ENCODE peak calls at places on chromosomes 2 and 18, in ten cellular contexts. One of them, this sample, is unnamed.

GRCh38 chr18:23936371-23936958 is 78.1 kb upstream of the TTC39C start:
- DNase-seq in sigmoid colon: no peak
- DNase-seq in ovary: no peak
- DNase-seq in heart left ventricle: no peak
- DNase-seq in IMR-90: no peak
- DNase-seq in Peyer's patch: no peak
- DNase-seq in breast epithelium: no peak
- DNase-seq in A549: no peak
- DNase-seq in body of pancreas: no peak
- DNase-seq in HepG2: peak; percentile 9
- DNase-seq in this sample: no peak

GRCh38 chr2:140177081-140177480 is 1396.9 kb upstream of the NXPH2 start:
- DNase-seq in sigmoid colon: no peak
- DNase-seq in ovary: no peak
- DNase-seq in heart left ventricle: no peak
- DNase-seq in IMR-90: no peak
- DNase-seq in Peyer's patch: no peak
- DNase-seq in breast epithelium: no peak
- DNase-seq in A549: no peak
- DNase-seq in body of pancreas: no peak
- DNase-seq in HepG2: no peak
- DNase-seq in this sample: no peak

GRCh38 chr2:134320930-134321329 is 67.1 kb downstream of the MGAT5 start:
- DNase-seq in sigmoid colon: no peak
- DNase-seq in ovary: no peak
- DNase-seq in heart left ventricle: no peak
- DNase-seq in IMR-90: no peak
- DNase-seq in Peyer's patch: peak; percentile 84
- DNase-seq in breast epithelium: no peak
- DNase-seq in A549: no peak
- DNase-seq in body of pancreas: no peak
- DNase-seq in HepG2: no peak
- DNase-seq in this sample: no peak

GRCh38 chr2:95270541-95271081 is 3.6 kb upstream of the PROM2 start:
- DNase-seq in sigmoid colon: no peak
- DNase-seq in ovary: peak; percentile 12
- DNase-seq in heart left ventricle: peak; percentile 4
- DNase-seq in IMR-90: no peak
- DNase-seq in Peyer's patch: peak; percentile 37
- DNase-seq in breast epithelium: peak; percentile 43
- DNase-seq in A549: no peak
- DNase-seq in body of pancreas: no peak
- DNase-seq in HepG2: no peak
- DNase-seq in this sample: peak; percentile 3

GRCh38 chr2:84676295-84676694 is 160.0 kb downstream of the DNAH6 start:
- DNase-seq in sigmoid colon: no peak
- DNase-seq in ovary: no peak
- DNase-seq in heart left ventricle: no peak
- DNase-seq in IMR-90: peak; percentile 85
- DNase-seq in Peyer's patch: no peak
- DNase-seq in breast epithelium: no peak
- DNase-seq in A549: no peak
- DNase-seq in body of pancreas: no peak
- DNase-seq in HepG2: no peak
- DNase-seq in this sample: no peak

GRCh38 chr18:13226533-13227144 is 8.1 kb downstream of the LDLRAD4 start:
- DNase-seq in sigmoid colon: no peak
- DNase-seq in ovary: no peak
- DNase-seq in heart left ventricle: no peak
- DNase-seq in IMR-90: no peak
- DNase-seq in Peyer's patch: no peak
- DNase-seq in breast epithelium: no peak
- DNase-seq in A549: no peak
- DNase-seq in body of pancreas: no peak
- DNase-seq in HepG2: no peak
- DNase-seq in this sample: no peak

GRCh38 chr2:72457801-72458516 is 310.3 kb upstream of the CYP26B1 start:
- DNase-seq in sigmoid colon: no peak
- DNase-seq in ovary: no peak
- DNase-seq in heart left ventricle: no peak
- DNase-seq in IMR-90: peak; percentile 54
- DNase-seq in Peyer's patch: no peak
- DNase-seq in breast epithelium: no peak
- DNase-seq in A549: no peak
- DNase-seq in body of pancreas: no peak
- DNase-seq in HepG2: no peak
- DNase-seq in this sample: no peak

GRCh38 chr2:41994177-41994576 is 53.6 kb upstream of the PKDCC start:
- DNase-seq in sigmoid colon: no peak
- DNase-seq in ovary: no peak
- DNase-seq in heart left ventricle: no peak
- DNase-seq in IMR-90: peak; percentile 10
- DNase-seq in Peyer's patch: no peak
- DNase-seq in breast epithelium: no peak
- DNase-seq in A549: no peak
- DNase-seq in body of pancreas: no peak
- DNase-seq in HepG2: no peak
- DNase-seq in this sample: no peak

GRCh38 chr2:30675758-30676157 is 131.5 kb downstream of the CAPN13 start:
- DNase-seq in sigmoid colon: peak; percentile 22
- DNase-seq in ovary: no peak
- DNase-seq in heart left ventricle: no peak
- DNase-seq in IMR-90: no peak
- DNase-seq in Peyer's patch: no peak
- DNase-seq in breast epithelium: no peak
- DNase-seq in A549: no peak
- DNase-seq in body of pancreas: no peak
- DNase-seq in HepG2: no peak
- DNase-seq in this sample: no peak

DNA sequence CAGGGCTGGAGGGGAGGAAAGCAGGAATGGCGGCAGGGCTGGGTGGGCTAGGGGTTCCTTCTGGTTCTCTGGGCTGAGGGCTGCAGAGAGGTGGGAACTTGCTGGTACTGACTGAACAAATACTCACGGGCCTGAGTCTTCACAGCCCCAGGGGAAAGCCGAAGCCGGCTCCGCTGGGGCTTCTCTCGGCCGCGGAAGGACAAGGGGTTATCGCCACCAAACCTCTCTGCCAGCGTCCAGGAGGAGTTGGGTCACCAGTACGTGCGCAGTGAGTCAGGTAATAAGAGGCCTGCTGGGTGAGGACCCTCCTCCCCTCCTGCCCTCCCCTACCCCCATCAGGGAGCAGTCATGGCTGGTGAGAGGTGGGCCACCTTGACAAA is 13.5 kb upstream of the GMPPA start:
- DNase-seq in sigmoid colon: no peak
- DNase-seq in ovary: no peak
- DNase-seq in heart left ventricle: no peak
- DNase-seq in IMR-90: no peak
- DNase-seq in Peyer's patch: no peak
- DNase-seq in breast epithelium: no peak
- DNase-seq in A549: no peak
- DNase-seq in body of pancreas: no peak
- DNase-seq in HepG2: no peak
- DNase-seq in this sample: no peak
- H3K4me3 ChIP-seq in sigmoid colon: no peak overlapping the region
- H3K4me3 ChIP-seq in ovary: no peak overlapping the region
- H3K4me3 ChIP-seq in heart left ventricle: no peak overlapping the region
- H3K4me3 ChIP-seq in IMR-90: no peak overlapping the region
- H3K4me3 ChIP-seq in Peyer's patch: no peak overlapping the region
- H3K4me3 ChIP-seq in breast epithelium: no peak overlapping the region
- H3K4me3 ChIP-seq in A549: no peak overlapping the region
- H3K4me3 ChIP-seq in body of pancreas: no peak overlapping the region
- H3K4me3 ChIP-seq in HepG2: no peak overlapping the region
- H3K4me3 ChIP-seq in this sample: no peak overlapping the region

DNA sequence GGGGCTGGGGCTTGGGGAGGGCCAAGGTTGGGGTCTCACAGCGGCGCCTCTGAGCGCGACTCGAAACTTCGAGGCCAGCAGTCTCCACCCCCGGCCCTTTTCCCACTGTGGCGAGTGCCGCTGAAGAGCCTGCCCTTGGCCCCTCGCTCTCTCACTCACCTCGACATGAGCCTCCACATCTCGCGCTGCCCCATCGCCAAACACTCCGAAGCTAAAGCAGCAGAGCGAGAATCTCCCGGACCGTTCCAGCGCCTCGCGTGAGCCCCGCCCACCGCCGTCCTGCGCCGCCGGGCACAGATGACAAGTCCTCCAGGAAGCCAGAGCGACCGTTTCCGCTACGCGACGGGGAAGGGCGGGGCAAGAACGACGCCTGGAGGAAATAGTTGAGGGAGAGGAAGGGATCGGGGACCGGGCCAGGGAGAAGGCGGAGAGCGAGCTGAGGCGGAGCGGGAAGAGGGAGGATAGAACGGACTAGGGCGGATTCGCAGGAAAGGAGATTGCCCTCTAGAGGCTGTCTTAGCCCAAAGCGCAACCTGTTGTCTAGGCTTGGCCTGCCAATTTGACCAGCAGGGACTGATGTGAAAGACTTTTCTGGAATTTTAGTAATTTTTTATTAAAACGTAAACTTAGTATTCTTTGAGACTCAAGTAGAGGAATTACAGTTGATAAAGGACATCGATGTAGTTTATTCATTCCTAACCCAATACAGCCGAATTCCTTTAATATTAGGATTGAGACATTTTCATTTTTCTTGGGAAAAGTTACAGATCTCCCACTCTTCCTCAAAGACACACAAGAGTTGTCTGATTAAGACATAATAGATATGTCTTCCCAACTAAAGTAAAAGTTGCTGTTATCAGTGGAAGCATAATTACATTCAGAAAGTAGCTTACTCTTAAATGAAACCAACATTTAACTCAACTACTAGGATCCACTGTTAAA is at the start of gene HIBCH:
- DNase-seq in sigmoid colon: peak; percentile 99
- DNase-seq in ovary: peak; percentile 99
- DNase-seq in heart left ventricle: peak; percentile 99
- DNase-seq in IMR-90: peak; percentile 98
- DNase-seq in Peyer's patch: peak; percentile 99
- DNase-seq in breast epithelium: peak; percentile 98
- DNase-seq in A549: peak; percentile 99
- DNase-seq in body of pancreas: peak; percentile 99
- DNase-seq in HepG2: peak; percentile 99
- DNase-seq in this sample: peak; percentile 99
- TF ChIP-seq POLR2A in sigmoid colon: peak; percentile 49
- TF ChIP-seq POLR2A in ovary: peak; percentile 24
- TF ChIP-seq POLR2A in heart left ventricle: no peak
- TF ChIP-seq POLR2A in IMR-90: no peak
- TF ChIP-seq POLR2A in Peyer's patch: peak; percentile 74
- TF ChIP-seq POLR2A in breast epithelium: peak; percentile 37
- TF ChIP-seq POLR2A in A549: peak; percentile 76
- TF ChIP-seq POLR2A in body of pancreas: peak; percentile 90
- TF ChIP-seq POLR2A in HepG2: peak; percentile 86
- TF ChIP-seq POLR2A in this sample: peak; percentile 89

DNA sequence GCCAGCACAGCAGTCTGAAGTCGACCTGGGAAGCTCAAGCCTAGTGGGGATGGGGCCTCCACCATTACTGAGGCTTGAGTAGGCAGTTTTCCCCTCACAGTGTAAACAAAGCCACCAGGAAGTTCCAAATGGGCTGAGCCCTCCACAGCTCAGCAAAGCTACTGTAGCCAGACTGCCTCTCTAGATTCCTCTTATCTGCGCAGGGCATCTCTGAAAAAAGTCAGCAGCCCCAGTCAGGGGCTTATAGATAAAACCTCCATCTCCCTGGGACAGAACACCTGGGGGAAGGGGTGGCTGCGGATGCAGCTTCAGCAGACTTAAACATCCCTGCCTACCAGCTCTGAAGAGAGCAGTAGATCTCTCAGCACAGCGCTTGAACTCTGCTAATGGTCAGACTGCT is 218.4 kb upstream of the VRK2 start:
- DNase-seq in sigmoid colon: no peak
- DNase-seq in ovary: no peak
- DNase-seq in heart left ventricle: no peak
- DNase-seq in IMR-90: no peak
- DNase-seq in Peyer's patch: no peak
- DNase-seq in breast epithelium: no peak
- DNase-seq in A549: no peak
- DNase-seq in body of pancreas: no peak
- DNase-seq in HepG2: no peak
- DNase-seq in this sample: no peak
- H3K9me3 ChIP-seq in sigmoid colon: peaks cover 7% of the 10 kb centered on the region
- H3K9me3 ChIP-seq in ovary: no peaks in the 10 kb centered on the region
- H3K9me3 ChIP-seq in heart left ventricle: peaks cover 4% of the 10 kb centered on the region
- H3K9me3 ChIP-seq in IMR-90: no peaks in the 10 kb centered on the region
- H3K9me3 ChIP-seq in Peyer's patch: no peaks in the 10 kb centered on the region
- H3K9me3 ChIP-seq in breast epithelium: peaks cover 15% of the 10 kb centered on the region
- H3K9me3 ChIP-seq in A549: peaks cover 22% of the 10 kb centered on the region
- H3K9me3 ChIP-seq in body of pancreas: peaks cover 6% of the 10 kb centered on the region
- H3K9me3 ChIP-seq in HepG2: no peaks in the 10 kb centered on the region
- H3K9me3 ChIP-seq in this sample: no peaks in the 10 kb centered on the region

GRCh38 chr2:45256867-45257641 is 247.8 kb upstream of the SIX2 start:
- DNase-seq in sigmoid colon: no peak
- DNase-seq in ovary: no peak
- DNase-seq in heart left ventricle: no peak
- DNase-seq in IMR-90: peak; percentile 64
- DNase-seq in Peyer's patch: no peak
- DNase-seq in breast epithelium: no peak
- DNase-seq in A549: no peak
- DNase-seq in body of pancreas: peak; percentile 25
- DNase-seq in HepG2: peak; percentile 75
- DNase-seq in this sample: peak; percentile 48

GRCh38 chr2:45256173-45256866 is 247.1 kb upstream of the SIX2 start:
- DNase-seq in sigmoid colon: no peak
- DNase-seq in ovary: no peak
- DNase-seq in heart left ventricle: no peak
- DNase-seq in IMR-90: no peak
- DNase-seq in Peyer's patch: no peak
- DNase-seq in breast epithelium: no peak
- DNase-seq in A549: no peak
- DNase-seq in body of pancreas: no peak
- DNase-seq in HepG2: peak; percentile 38
- DNase-seq in this sample: no peak

GRCh38 chr2:45258251-45258775 is 249.1 kb upstream of the SIX2 start:
- DNase-seq in sigmoid colon: no peak
- DNase-seq in ovary: no peak
- DNase-seq in heart left ventricle: no peak
- DNase-seq in IMR-90: no peak
- DNase-seq in Peyer's patch: no peak
- DNase-seq in breast epithelium: no peak
- DNase-seq in A549: no peak
- DNase-seq in body of pancreas: no peak
- DNase-seq in HepG2: no peak
- DNase-seq in this sample: no peak

GRCh38 chr2:45259144-45259543 is 249.9 kb upstream of the SIX2 start:
- DNase-seq in sigmoid colon: no peak
- DNase-seq in ovary: no peak
- DNase-seq in heart left ventricle: no peak
- DNase-seq in IMR-90: no peak
- DNase-seq in Peyer's patch: no peak
- DNase-seq in breast epithelium: no peak
- DNase-seq in A549: no peak
- DNase-seq in body of pancreas: peak; percentile 33
- DNase-seq in HepG2: peak; percentile 37
- DNase-seq in this sample: no peak

DNA sequence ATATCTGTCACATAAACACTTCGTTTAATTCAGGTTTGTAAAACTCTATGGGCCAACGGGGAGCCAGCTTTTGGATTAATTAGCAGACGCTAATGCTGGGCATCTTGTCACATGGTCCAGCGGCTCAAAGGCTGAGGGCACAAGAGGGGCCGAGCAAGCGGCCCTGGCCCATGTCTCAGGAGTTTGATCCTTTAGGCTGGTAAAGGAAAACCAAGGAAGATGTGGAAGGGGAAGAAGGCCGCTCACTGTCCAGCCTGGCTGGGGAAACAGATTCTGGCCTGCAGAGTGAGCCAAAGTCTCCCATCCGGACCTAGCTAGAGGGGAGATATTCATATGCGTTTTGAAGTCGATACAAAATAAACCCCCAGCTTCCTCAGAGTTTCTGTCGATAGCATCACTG is 248.6 kb upstream of the SIX2 start:
- DNase-seq in sigmoid colon: no peak
- DNase-seq in ovary: no peak
- DNase-seq in heart left ventricle: no peak
- DNase-seq in IMR-90: no peak
- DNase-seq in Peyer's patch: no peak
- DNase-seq in breast epithelium: no peak
- DNase-seq in A549: no peak
- DNase-seq in body of pancreas: no peak
- DNase-seq in HepG2: no peak
- DNase-seq in this sample: no peak
- H3K4me3 ChIP-seq in sigmoid colon: no peak overlapping the region
- H3K4me3 ChIP-seq in ovary: no peak overlapping the region
- H3K4me3 ChIP-seq in heart left ventricle: no peak overlapping the region
- H3K4me3 ChIP-seq in IMR-90: no peak overlapping the region
- H3K4me3 ChIP-seq in Peyer's patch: no peak overlapping the region
- H3K4me3 ChIP-seq in breast epithelium: no peak overlapping the region
- H3K4me3 ChIP-seq in A549: no peak overlapping the region
- H3K4me3 ChIP-seq in body of pancreas: no peak overlapping the region
- H3K4me3 ChIP-seq in HepG2: no peak overlapping the region
- H3K4me3 ChIP-seq in this sample: no peak overlapping the region